ENCODE peak calls at places on chromosomes 4 and X, in seven cellular contexts. K is Caki2, O is brain microvascular endothelial cell, L is glutamatergic neuron, Z is D341Med, G is NCI-H1105, Q is cardiac muscle cell. F is an unnamed sample.

GRCh38 chrX:77937291-77937690 is 26.8 kb downstream of the ATP7A start:
- DNase-seq in L (no peak), K (peak; percentile 41), O (no peak), Q (no peak), Z (no peak), G (no peak), F (no peak)

GRCh38 chrX:108447303-108447702 is 7.7 kb downstream of the COL4A5 start:
- DNase-seq in G (no peak), K (no peak), O (no peak), L (no peak), Q (no peak), Z (no peak), F (no peak)

GRCh38 chr4:1583051-1583785 is 100.9 kb downstream of the FAM53A start:
- DNase-seq in O (no peak), K (no peak), G (no peak), L (peak; percentile 9), Z (peak; percentile 71), Q (no peak), F (no peak)

GRCh38 chr4:138110815-138111214 is 131.3 kb downstream of the SLC7A11 start:
- DNase-seq in K (no peak), L (no peak), Q (no peak), Z (no peak), G (no peak), O (no peak), F (no peak)

GRCh38 chr4:76658231-76659102 is 223.4 kb downstream of the SHROOM3 start:
- DNase-seq in Q (no peak), L (no peak), O (no peak), G (no peak), K (peak; percentile 29), Z (no peak), F (no peak)

GRCh38 chr4:2255501-2256155 is 6.3 kb downstream of the MXD4 start:
- DNase-seq in Q (no peak), Z (peak; percentile 23), K (no peak), G (no peak), O (no peak), L (no peak), F (no peak)

GRCh38 chrX:9786839-9787635 is 808 bp downstream of the SHROOM2 start:
- DNase-seq in Q (peak; percentile 68), L (no peak), Z (peak; percentile 38), K (peak; percentile 12), G (no peak), O (no peak), F (no peak)

GRCh38 chr4:153502584-153502983 is 36.4 kb downstream of the TMEM131L start:
- DNase-seq in L (no peak), Q (no peak), G (no peak), K (no peak), Z (no peak), O (no peak), F (no peak)

GRCh38 chr4:42345962-42346544 is 51.2 kb upstream of the SHISA3 start:
- DNase-seq in K (no peak), Z (no peak), O (no peak), L (no peak), G (no peak), Q (no peak), F (no peak)

GRCh38 chr4:112173593-112174559 is 28.6 kb downstream of the FAM241A start:
- DNase-seq in G (no peak), L (no peak), O (no peak), Z (no peak), K (no peak), Q (no peak), F (no peak)

GRCh38 chr4:3517731-3518510 is 14.3 kb downstream of the LRPAP1 start:
- DNase-seq in Z (no peak), O (no peak), L (peak; percentile 17), G (no peak), Q (no peak), K (no peak), F (no peak)

GRCh38 chrX:119190736-119191282 is 45.3 kb upstream of the PGRMC1 start:
- DNase-seq in Q (no peak), L (no peak), Z (no peak), O (no peak), K (no peak), G (no peak), F (no peak)

GRCh38 chr4:48178931-48179330 is 44.9 kb upstream of the TXK start:
- DNase-seq in G (no peak), K (no peak), Q (no peak), Z (no peak), L (no peak), O (no peak), F (no peak)

GRCh38 chr4:5018603-5019002 is 655 bp downstream of the CYTL1 start:
- DNase-seq in Q (no peak), O (no peak), G (no peak), L (no peak), K (no peak), Z (no peak), F (no peak)

GRCh38 chr4:1009647-1010521 is 1.5 kb upstream of the FGFRL1 start:
- DNase-seq in L (peak; percentile 75), K (peak; percentile 60), O (peak; percentile 20), G (no peak), Z (peak; percentile 98), Q (peak; percentile 83), F (peak; percentile 74)

GRCh38 chrX:619451-619811 is 11.2 kb upstream of the SHOX start:
- DNase-seq in L (no peak), Z (no peak), O (no peak), Q (no peak), G (no peak), K (no peak), F (no peak)

GRCh38 chr4:55136634-55137033 is 11.2 kb upstream of the KDR start:
- DNase-seq in L (no peak), Q (no peak), K (no peak), G (no peak), O (no peak), Z (no peak), F (no peak)

GRCh38 chrX:18973527-18974192 is 10.3 kb downstream of the PHKA2 start:
- DNase-seq in K (no peak), G (peak; percentile 12), Z (peak; percentile 64), Q (no peak), L (no peak), O (no peak), F (no peak)

GRCh38 chr4:154049457-154050181 is 260.7 kb upstream of the SFRP2 start:
- DNase-seq in K (no peak), Z (peak; percentile 67), G (no peak), L (peak; percentile 61), O (peak; percentile 28), Q (peak; percentile 22), F (no peak)

GRCh38 chr4:105057370-105058096 is 89.1 kb upstream of the TET2 start:
- DNase-seq in K (no peak), Z (no peak), G (no peak), Q (no peak), L (no peak), O (no peak), F (no peak)

GRCh38 chrX:120213438-120214265 is 37.0 kb upstream of the ZBTB33 start:
- DNase-seq in L (peak; percentile 59), G (peak; percentile 23), Q (peak; percentile 69), Z (peak; percentile 66), K (peak; percentile 34), O (peak; percentile 65), F (peak; percentile 56)

GRCh38 chrX:120144178-120144844 is 14.1 kb upstream of the RHOXF2 start:
- DNase-seq in L (peak; percentile 19), Q (no peak), Z (no peak), O (no peak), K (no peak), G (no peak), F (no peak)

GRCh38 chr4:93776386-93777080 is 52.0 kb upstream of the ATOH1 start:
- DNase-seq in Z (no peak), Q (no peak), L (no peak), K (peak; percentile 7), O (peak; percentile 11), G (no peak), F (no peak)

GRCh38 chr4:183324619-183325018 is 2.4 kb upstream of the CLDN24 start:
- DNase-seq in G (no peak), L (no peak), O (no peak), Z (no peak), Q (no peak), K (no peak), F (no peak)

GRCh38 chrX:133580630-133581029 is 165.3 kb upstream of the GPC4 start:
- DNase-seq in Z (no peak), Q (no peak), O (no peak), G (no peak), K (no peak), L (no peak), F (no peak)

GRCh38 chrX:22202251-22202650 is 70.5 kb upstream of the CBLL2 start:
- DNase-seq in O (no peak), Q (no peak), K (no peak), Z (no peak), L (no peak), G (no peak), F (no peak)

GRCh38 chr4:56316011-56316650 is 71.2 kb downstream of the AASDH start:
- DNase-seq in L (no peak), O (no peak), Z (no peak), G (no peak), K (no peak), Q (no peak), F (no peak)

GRCh38 chrX:142688256-142688655 is 337.5 kb upstream of the SPANXN4 start:
- DNase-seq in L (no peak), K (no peak), Q (no peak), O (no peak), G (no peak), Z (no peak), F (no peak)

GRCh38 chr4:112142152-112142551 is 3.1 kb upstream of the FAM241A start:
- DNase-seq in Z (no peak), G (no peak), K (no peak), Q (no peak), L (no peak), O (no peak), F (no peak)